ENCODE peak calls at places on chromosomes 12 and 14, in four cellular contexts. One of them, this sample, is unnamed. For H3K9me3, the result is how much of the 10 kb centered on the place peaks cover.

GRCh38 chr14:64503184-64503433 is 529 bp downstream of the ZBTB25 start:
- DNase-seq in A549: no peak
- DNase-seq in prostate gland: no peak
- DNase-seq in transverse colon: no peak
- DNase-seq in this sample: no peak

GRCh38 chr14:71625175-71625574 is 307.1 kb upstream of the RGS6 start:
- DNase-seq in A549: no peak
- DNase-seq in prostate gland: no peak
- DNase-seq in transverse colon: no peak
- DNase-seq in this sample: peak

GRCh38 chr12:105409881-105410471 is 79.5 kb downstream of the C12orf75 start:
- DNase-seq in prostate gland: no peak
- DNase-seq in transverse colon: no peak
- DNase-seq in A549: no peak
- DNase-seq in this sample: peak

GRCh38 chr12:8699714-8700113 is 1.9 kb downstream of the RIMKLB start:
- DNase-seq in transverse colon: no peak
- DNase-seq in prostate gland: no peak
- DNase-seq in A549: no peak
- DNase-seq in this sample: peak

GRCh38 chr12:110284597-110284996 is 3.5 kb downstream of the ATP2A2 start:
- DNase-seq in transverse colon: no peak
- DNase-seq in prostate gland: no peak
- DNase-seq in A549: no peak
- DNase-seq in this sample: no peak

GRCh38 chr14:36684946-36685345 is 23.3 kb downstream of the PAX9 start:
- DNase-seq in prostate gland: no peak
- DNase-seq in transverse colon: no peak
- DNase-seq in A549: no peak
- DNase-seq in this sample: no peak

GRCh38 chr12:103677341-103677740 is 90.3 kb downstream of the STAB2 start:
- DNase-seq in A549: no peak
- DNase-seq in transverse colon: peak
- DNase-seq in prostate gland: no peak
- DNase-seq in this sample: peak

GRCh38 chr12:49462103-49462739 is 76.6 kb upstream of the KCNH3 start:
- DNase-seq in A549: no peak
- DNase-seq in transverse colon: no peak
- DNase-seq in prostate gland: no peak
- DNase-seq in this sample: peak

GRCh38 chr14:68785817-68786490 is 6.9 kb downstream of the ZFP36L1 start:
- DNase-seq in A549: peak
- DNase-seq in prostate gland: no peak
- DNase-seq in transverse colon: peak
- DNase-seq in this sample: no peak

GRCh38 chr14:106094654-106095189 is 568.3 kb downstream of the TMEM121 start:
- DNase-seq in transverse colon: peak
- DNase-seq in A549: no peak
- DNase-seq in prostate gland: no peak
- DNase-seq in this sample: no peak

GRCh38 chr12:79911889-79912656 is 22.8 kb downstream of the PPP1R12A start:
- DNase-seq in transverse colon: no peak
- DNase-seq in A549: no peak
- DNase-seq in prostate gland: no peak
- DNase-seq in this sample: no peak

GRCh38 chr14:58605465-58605864 is 32.3 kb upstream of the DACT1 start:
- DNase-seq in transverse colon: no peak
- DNase-seq in A549: no peak
- DNase-seq in prostate gland: no peak
- DNase-seq in this sample: no peak

GRCh38 chr14:102539544-102540309 is 30.2 kb upstream of the ANKRD9 start:
- DNase-seq in transverse colon: no peak
- DNase-seq in prostate gland: no peak
- DNase-seq in A549: no peak
- DNase-seq in this sample: no peak

GRCh38 chr12:132776816-132777568 is 15.4 kb upstream of the ANKLE2 start:
- DNase-seq in transverse colon: no peak
- DNase-seq in prostate gland: no peak
- DNase-seq in A549: no peak
- DNase-seq in this sample: no peak

GRCh38 chr14:100321473-100322137 is 1.5 kb upstream of the SLC25A47 start:
- DNase-seq in A549: no peak
- DNase-seq in prostate gland: no peak
- DNase-seq in transverse colon: no peak
- DNase-seq in this sample: no peak

GRCh38 chr14:90704362-90705051 is 111.7 kb downstream of the TTC7B start:
- DNase-seq in transverse colon: no peak
- DNase-seq in A549: no peak
- DNase-seq in prostate gland: no peak
- DNase-seq in this sample: no peak

GRCh38 chr14:68794130-68794855 is 1.4 kb upstream of the ZFP36L1 start:
- DNase-seq in transverse colon: peak
- DNase-seq in prostate gland: peak
- DNase-seq in A549: no peak
- DNase-seq in this sample: peak

GRCh38 chr14:52220924-52221802 is 46.3 kb upstream of the PTGDR start:
- DNase-seq in transverse colon: no peak
- DNase-seq in A549: no peak
- DNase-seq in prostate gland: no peak
- DNase-seq in this sample: no peak

DNA sequence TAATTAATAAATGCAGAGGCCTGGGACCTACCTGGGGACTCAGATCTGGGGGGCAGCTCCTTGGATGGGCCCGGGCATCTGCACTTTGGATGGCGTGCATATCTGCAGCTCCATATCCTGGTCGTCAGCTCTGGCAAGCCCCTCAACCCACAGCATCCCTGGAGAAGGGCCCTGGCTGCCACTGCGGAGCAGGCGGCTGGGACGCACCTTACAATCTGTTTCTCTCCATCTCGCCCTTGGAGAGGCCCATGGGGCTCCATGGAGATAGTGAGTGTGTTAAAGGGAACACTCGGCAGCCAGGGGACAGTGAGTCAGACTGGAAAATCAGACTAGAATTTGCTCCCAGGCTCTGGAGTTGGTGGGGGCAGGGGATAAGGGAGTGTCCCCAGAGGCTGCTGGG is 21.4 kb downstream of the RFLNA start:
- DNase-seq in transverse colon: no peak
- DNase-seq in A549: no peak
- DNase-seq in prostate gland: no peak
- DNase-seq in this sample: no peak
- H3K9me3 ChIP-seq in transverse colon: under half
- H3K9me3 ChIP-seq in A549: under half
- H3K9me3 ChIP-seq in prostate gland: under half
- H3K9me3 ChIP-seq in this sample: under half

GRCh38 chr14:61476105-61476736 is 154.8 kb downstream of the PRKCH start:
- DNase-seq in A549: no peak
- DNase-seq in transverse colon: no peak
- DNase-seq in prostate gland: no peak
- DNase-seq in this sample: no peak

GRCh38 chr14:61475316-61475715 is 153.9 kb downstream of the PRKCH start:
- DNase-seq in A549: peak
- DNase-seq in transverse colon: no peak
- DNase-seq in prostate gland: no peak
- DNase-seq in this sample: no peak

GRCh38 chr14:61477845-61478438 is 156.6 kb downstream of the PRKCH start:
- DNase-seq in transverse colon: peak
- DNase-seq in A549: no peak
- DNase-seq in prostate gland: no peak
- DNase-seq in this sample: peak

GRCh38 chr14:61478971-61479473 is 157.6 kb downstream of the PRKCH start:
- DNase-seq in prostate gland: no peak
- DNase-seq in A549: no peak
- DNase-seq in transverse colon: no peak
- DNase-seq in this sample: no peak

GRCh38 chr14:61476737-61477410 is 155.5 kb downstream of the PRKCH start:
- DNase-seq in A549: peak
- DNase-seq in transverse colon: peak
- DNase-seq in prostate gland: no peak
- DNase-seq in this sample: no peak
- TF ChIP-seq POLR2A in A549: no peak
- TF ChIP-seq POLR2A in transverse colon: peak
- TF ChIP-seq POLR2A in prostate gland: peak
- TF ChIP-seq POLR2A in this sample: peak

GRCh38 chr14:27278341-27278740 is 680.5 kb upstream of the NOVA1 start:
- DNase-seq in transverse colon: no peak
- DNase-seq in prostate gland: no peak
- DNase-seq in A549: no peak
- DNase-seq in this sample: no peak
- H3K9me3 ChIP-seq in transverse colon: under half
- H3K9me3 ChIP-seq in prostate gland: under half
- H3K9me3 ChIP-seq in A549: under half
- H3K9me3 ChIP-seq in this sample: under half

DNA sequence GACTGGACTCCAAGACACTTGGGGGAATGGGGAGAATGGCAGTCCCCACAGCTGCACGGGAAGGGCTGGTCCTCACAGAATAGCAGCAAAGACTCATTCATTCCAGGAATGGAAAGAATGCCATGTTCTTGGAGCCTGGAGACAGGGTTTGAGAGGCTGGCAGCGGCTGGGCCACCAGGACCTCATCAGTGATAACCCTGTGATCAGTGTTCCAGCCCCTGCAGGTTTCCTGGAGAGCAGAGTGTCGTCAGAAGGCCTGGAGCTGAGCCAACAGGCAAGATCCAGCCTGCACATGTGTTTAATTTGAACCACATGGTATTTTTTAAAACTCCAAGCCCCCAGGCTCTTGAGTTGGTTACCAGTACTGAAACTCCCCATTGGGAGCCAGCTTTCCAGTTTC is 11.3 kb downstream of the BDKRB1 start:
- DNase-seq in prostate gland: peak
- DNase-seq in transverse colon: no peak
- DNase-seq in A549: no peak
- DNase-seq in this sample: peak
- TF ChIP-seq POLR2A in prostate gland: no peak
- TF ChIP-seq POLR2A in transverse colon: no peak
- TF ChIP-seq POLR2A in A549: no peak
- TF ChIP-seq POLR2A in this sample: no peak

DNA sequence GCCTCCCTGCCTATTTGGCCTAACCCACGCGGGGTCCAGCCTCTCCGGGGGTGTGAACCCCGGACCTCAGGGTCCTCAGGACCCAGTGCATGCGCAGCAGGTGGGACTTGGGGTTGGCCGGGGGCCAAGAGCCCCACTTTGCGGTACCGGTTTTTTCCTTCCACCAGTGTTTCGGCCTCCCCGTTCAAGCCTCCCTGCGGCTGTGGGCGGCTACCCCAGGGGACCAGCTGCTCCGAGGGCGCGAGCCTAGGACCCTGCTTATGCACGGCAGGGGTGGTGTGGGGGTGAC is 327.3 kb downstream of the ALG10 start:
- DNase-seq in A549: no peak
- DNase-seq in prostate gland: no peak
- DNase-seq in transverse colon: no peak
- DNase-seq in this sample: no peak
- H3K9me3 ChIP-seq in A549: under half
- H3K9me3 ChIP-seq in prostate gland: under half
- H3K9me3 ChIP-seq in transverse colon: under half
- H3K9me3 ChIP-seq in this sample: under half

GRCh38 chr12:4289334-4289878 is 15.8 kb downstream of the CCND2 start:
- DNase-seq in A549: no peak
- DNase-seq in transverse colon: no peak
- DNase-seq in prostate gland: no peak
- DNase-seq in this sample: no peak
- TF ChIP-seq POLR2A in A549: no peak
- TF ChIP-seq POLR2A in transverse colon: no peak
- TF ChIP-seq POLR2A in prostate gland: no peak
- TF ChIP-seq POLR2A in this sample: no peak